ENCODE peak calls at places on chromosomes 3 and 15, in seven cellular contexts. Y, S, F, J, C, N and A are unnamed samples. For H3K4me1, the result is how much of the 10 kb centered on the place peaks cover.

GRCh38 chr15:67406257-67406861 is 114.6 kb upstream of the C15orf61 start:
- DNase-seq in Y (no peak), S (peak), F (no peak), J (no peak), C (no peak), N (no peak), A (no peak)

GRCh38 chr15:90202929-90203328 is 1.8 kb downstream of the SEMA4B start:
- DNase-seq in Y (no peak), S (no peak), F (no peak), J (no peak), C (no peak), N (no peak), A (no peak)

GRCh38 chr15:31016446-31016915 is 25.1 kb upstream of the MTMR10 start:
- DNase-seq in Y (no peak), S (peak), F (no peak), J (no peak), C (no peak), N (no peak), A (no peak)

GRCh38 chr15:73936588-73937312 is 10.5 kb downstream of the LOXL1 start:
- DNase-seq in Y (no peak), S (no peak), F (no peak), J (no peak), C (no peak), N (peak), A (no peak)

GRCh38 chr3:146044046-146044445 is 116.9 kb downstream of the PLOD2 start:
- DNase-seq in Y (no peak), S (no peak), F (no peak), J (no peak), C (no peak), N (no peak), A (no peak)

GRCh38 chr15:50234764-50235163 is 30.8 kb downstream of the HDC start:
- DNase-seq in Y (no peak), S (no peak), F (no peak), J (no peak), C (no peak), N (no peak), A (no peak)

GRCh38 chr3:1515842-1516241 is 423.0 kb downstream of the CNTN6 start:
- DNase-seq in Y (no peak), S (no peak), F (no peak), J (no peak), C (no peak), N (no peak), A (no peak)

GRCh38 chr15:55289011-55289572 is 521 bp downstream of the RAB27A start:
- DNase-seq in Y (no peak), S (peak), F (no peak), J (peak), C (peak), N (peak), A (peak)

GRCh38 chr3:170804095-170804494 is 65.9 kb downstream of the RPL22L1 start:
- DNase-seq in Y (no peak), S (peak), F (no peak), J (no peak), C (no peak), N (no peak), A (no peak)

GRCh38 chr3:118544458-118544857 is 490.2 kb downstream of the IGSF11 start:
- DNase-seq in Y (no peak), S (no peak), F (no peak), J (no peak), C (no peak), N (no peak), A (no peak)

GRCh38 chr3:10622456-10622855 is 117.1 kb upstream of the ATP2B2 start:
- DNase-seq in Y (no peak), S (no peak), F (no peak), J (no peak), C (no peak), N (peak), A (no peak)

GRCh38 chr3:132394334-132394733 is 23.0 kb upstream of the DNAJC13 start:
- DNase-seq in Y (no peak), S (no peak), F (no peak), J (no peak), C (peak), N (no peak), A (no peak)

GRCh38 chr15:63506537-63507035 is 2.2 kb downstream of the USP3 start:
- DNase-seq in Y (no peak), S (no peak), F (no peak), J (peak), C (no peak), N (no peak), A (no peak)

GRCh38 chr3:22089284-22089683 is 338.3 kb upstream of the ZNF385D start:
- DNase-seq in Y (peak), S (peak), F (no peak), J (peak), C (no peak), N (no peak), A (peak)

GRCh38 chr3:106085998-106086397 is 217.2 kb upstream of the CBLB start:
- DNase-seq in Y (no peak), S (no peak), F (no peak), J (no peak), C (no peak), N (no peak), A (no peak)

GRCh38 chr3:183260167-183260904 is 7.3 kb downstream of the B3GNT5 start:
- DNase-seq in Y (no peak), S (no peak), F (no peak), J (no peak), C (no peak), N (no peak), A (peak)

GRCh38 chr3:45890405-45890804 is 4.1 kb downstream of the CCR9 start:
- DNase-seq in Y (no peak), S (no peak), F (no peak), J (no peak), C (no peak), N (no peak), A (peak)

GRCh38 chr15:38563723-38564519 is 693 bp downstream of the RASGRP1 start:
- DNase-seq in Y (no peak), S (peak), F (peak), J (no peak), C (no peak), N (peak), A (peak)

GRCh38 chr3:33717616-33717865 is 513 bp downstream of the CLASP2 start:
- DNase-seq in Y (no peak), S (peak), F (no peak), J (no peak), C (peak), N (peak), A (no peak)

GRCh38 chr3:33718595-33718907 is 497 bp upstream of the CLASP2 start:
- DNase-seq in Y (no peak), S (no peak), F (no peak), J (no peak), C (no peak), N (peak), A (no peak)

GRCh38 chr3:33716227-33716626 is 1.8 kb downstream of the CLASP2 start:
- DNase-seq in Y (no peak), S (no peak), F (no peak), J (no peak), C (no peak), N (no peak), A (no peak)

GRCh38 chr3:33722186-33722585 is 4.1 kb upstream of the CLASP2 start:
- DNase-seq in Y (no peak), S (peak), F (no peak), J (no peak), C (no peak), N (no peak), A (no peak)

DNA sequence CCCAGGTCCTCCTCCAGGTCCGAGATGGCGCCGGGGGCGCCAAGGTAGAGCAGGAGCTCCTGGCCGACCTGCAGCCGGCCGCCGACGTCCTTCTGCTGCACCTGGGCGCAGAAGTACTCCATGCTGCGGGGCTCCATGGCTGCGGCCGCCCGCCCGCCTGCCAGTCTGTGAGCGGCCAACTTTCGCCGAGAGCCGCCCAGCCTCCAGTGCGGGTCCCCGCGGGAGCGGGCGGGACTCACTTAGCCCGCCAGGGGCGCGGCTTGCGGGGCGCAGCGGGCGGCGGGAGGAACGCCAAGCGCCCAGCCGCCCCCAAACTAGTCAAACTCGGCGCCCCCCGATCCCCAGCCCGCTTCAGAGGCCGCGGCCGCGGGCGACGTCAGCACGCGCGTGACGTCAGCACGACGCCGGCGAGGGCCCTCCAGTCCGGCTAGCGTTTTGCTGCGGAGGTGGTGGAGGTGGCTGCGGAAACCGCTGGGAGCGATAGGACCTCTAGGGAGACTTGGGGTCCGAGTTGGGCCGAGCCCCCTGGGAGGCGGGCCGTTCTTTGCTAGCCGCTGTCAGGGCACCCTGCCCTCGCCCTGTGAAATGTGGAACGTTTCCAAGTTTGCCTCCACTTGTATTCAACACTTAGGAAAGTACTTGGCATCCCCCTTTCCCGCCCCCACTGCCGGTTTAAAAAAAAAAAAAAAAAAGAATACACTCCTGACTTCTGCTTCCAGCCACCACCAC is at the start of gene CLASP2:
- DNase-seq in Y (peak), S (peak), F (peak), J (peak), C (peak), N (peak), A (peak)
- TF ChIP-seq POLR2A in Y (peak), S (peak), F (peak), J (peak), C (peak), N (peak), A (peak)

DNA sequence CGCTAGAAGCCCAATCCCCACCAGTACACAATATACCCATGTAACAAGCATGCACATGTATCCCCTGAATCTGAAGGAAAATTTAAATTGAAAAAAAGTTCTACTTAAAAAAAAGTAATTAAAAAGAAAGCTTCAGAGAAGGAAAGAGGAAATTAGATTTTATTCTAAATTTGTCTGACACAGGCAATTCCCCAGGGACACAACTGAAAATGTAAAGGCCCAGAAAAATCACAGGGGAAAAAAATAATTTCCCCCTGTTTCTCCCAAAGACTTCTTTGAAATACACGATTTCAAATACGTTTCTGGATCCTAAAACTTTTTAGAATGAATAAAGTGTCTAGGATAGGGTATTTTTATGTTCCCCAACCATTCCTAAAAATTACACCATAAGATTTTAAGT is 42.9 kb downstream of the SEMA5B start:
- DNase-seq in Y (no peak), S (no peak), F (no peak), J (no peak), C (no peak), N (no peak), A (no peak)
- H3K4me1 ChIP-seq in Y (under half), S (under half), F (under half), J (under half), C (under half), N (under half), A (under half)

GRCh38 chr3:53198256-53198977 is 37.4 kb downstream of the PRKCD start:
- DNase-seq in Y (no peak), S (no peak), F (no peak), J (no peak), C (no peak), N (no peak), A (peak)
- H3K4me3 ChIP-seq in Y (peak), S (no peak), F (no peak), J (peak), C (no peak), N (no peak), A (no peak)

GRCh38 chr3:131386429-131386926 is 4.9 kb downstream of the NUDT16 start:
- DNase-seq in Y (no peak), S (no peak), F (no peak), J (no peak), C (peak), N (peak), A (peak)

GRCh38 chr3:131381445-131382291 is at the start of gene NUDT16:
- DNase-seq in Y (peak), S (peak), F (peak), J (peak), C (peak), N (peak), A (peak)
- TF ChIP-seq POLR2A in Y (peak), S (peak), F (peak), J (peak), C (peak), N (peak), A (peak)

DNA sequence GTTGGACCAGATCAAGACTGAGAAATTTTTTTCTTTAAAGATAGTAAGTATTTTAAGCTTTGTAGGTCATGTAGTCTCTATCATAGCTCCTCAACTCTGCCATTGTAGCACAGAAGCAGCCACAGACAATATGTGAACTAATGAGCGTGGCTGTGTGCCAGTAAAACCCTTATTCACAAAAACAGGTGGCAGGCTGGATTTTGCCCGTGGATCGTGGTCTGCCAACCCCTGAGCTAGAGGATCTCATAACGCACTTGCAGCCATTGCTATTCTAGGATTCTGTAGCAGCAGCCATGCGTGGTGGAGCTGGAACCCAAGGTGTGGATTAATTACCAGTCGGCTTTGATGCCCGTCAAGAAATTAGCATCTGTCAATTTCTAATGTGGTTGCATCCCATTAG is 68.7 kb upstream of the PLXNA1 start:
- DNase-seq in Y (no peak), S (no peak), F (no peak), J (no peak), C (no peak), N (no peak), A (no peak)
- H3K4me1 ChIP-seq in Y (under half), S (under half), F (under half), J (under half), C (under half), N (under half), A (under half)

GRCh38 chr15:56804908-56805307 is 71.6 kb upstream of the ZNF280D start:
- DNase-seq in Y (no peak), S (peak), F (no peak), J (no peak), C (no peak), N (no peak), A (no peak)
- H3K4me3 ChIP-seq in Y (no peak), S (no peak), F (no peak), J (no peak), C (no peak), N (no peak), A (no peak)